ENCODE peak calls at places on chromosome X, in four cellular contexts. M, K, C and O are unnamed samples.

GRCh38 chrX:53895270-53895669 is 149.0 kb downstream of the PHF8 start:
- DNase-seq in K (no peak), C (no peak), M (no peak), O (no peak)

GRCh38 chrX:124223524-124223923 is 108.9 kb upstream of the TEX13D start:
- DNase-seq in M (no peak), C (no peak), K (no peak), O (no peak)

GRCh38 chrX:10015711-10016515 is 48.8 kb downstream of the CLDN34 start:
- DNase-seq in K (no peak), C (no peak), M (peak), O (peak)

GRCh38 chrX:9291666-9292065 is 173.2 kb upstream of the TBL1X start:
- DNase-seq in C (no peak), M (no peak), K (no peak), O (no peak)

GRCh38 chrX:96394566-96394965 is 290.1 kb upstream of the DIAPH2 start:
- DNase-seq in K (no peak), M (peak), C (no peak), O (no peak)

GRCh38 chrX:72470593-72471310 is 101.9 kb downstream of the HDAC8 start:
- DNase-seq in K (no peak), M (no peak), C (no peak), O (no peak)

GRCh38 chrX:146854281-146854680 is 39.7 kb upstream of the CXorf51A start:
- DNase-seq in C (no peak), K (no peak), M (no peak), O (no peak)

GRCh38 chrX:133980406-133980805 is 5.0 kb downstream of the GPC3 start:
- DNase-seq in M (no peak), C (no peak), K (no peak), O (no peak)

GRCh38 chrX:8873102-8873501 is 71.9 kb upstream of the FAM9A start:
- DNase-seq in K (no peak), M (no peak), C (no peak), O (no peak)

GRCh38 chrX:9352683-9353430 is 112.0 kb upstream of the TBL1X start:
- DNase-seq in K (peak), C (peak), M (no peak), O (no peak)

GRCh38 chrX:19593684-19594083 is 78.4 kb upstream of the MAP3K15 start:
- DNase-seq in K (no peak), C (peak), M (no peak), O (no peak)

GRCh38 chrX:110853610-110854009 is 58.0 kb upstream of the CHRDL1 start:
- DNase-seq in K (peak), M (no peak), C (no peak), O (peak)

GRCh38 chrX:66731398-66731797 is 92.5 kb upstream of the EDA2R start:
- DNase-seq in C (no peak), K (peak), M (peak), O (no peak)

GRCh38 chrX:46865281-46865680 is 28.4 kb downstream of the RP2 start:
- DNase-seq in M (peak), C (no peak), K (peak), O (no peak)

GRCh38 chrX:56066016-56066415 is 166.1 kb upstream of the KLF8 start:
- DNase-seq in C (no peak), M (no peak), K (no peak), O (no peak)